ENCODE peak calls at places on chromosomes 7 and 10, in eight cellular contexts. One of them, this sample, is unnamed.

GRCh38 chr10:117137031-117137910 is 799 bp downstream of the VAX1 start:
- DNase-seq in tibial nerve: no peak
- DNase-seq in cardiac fibroblast: peak
- DNase-seq in AG04450: no peak
- DNase-seq in pons: no peak
- DNase-seq in nucleus accumbens: peak
- DNase-seq in smooth muscle cell of the brain vasculature: no peak
- DNase-seq in NCI-H774: no peak
- DNase-seq in this sample: no peak

GRCh38 chr10:71221586-71222202 is 9.3 kb downstream of the UNC5B start:
- DNase-seq in tibial nerve: no peak
- DNase-seq in cardiac fibroblast: no peak
- DNase-seq in AG04450: no peak
- DNase-seq in pons: no peak
- DNase-seq in nucleus accumbens: no peak
- DNase-seq in smooth muscle cell of the brain vasculature: no peak
- DNase-seq in NCI-H774: no peak
- DNase-seq in this sample: no peak

GRCh38 chr10:14438057-14438456 is 107.3 kb upstream of the FRMD4A start:
- DNase-seq in tibial nerve: no peak
- DNase-seq in cardiac fibroblast: no peak
- DNase-seq in AG04450: no peak
- DNase-seq in pons: no peak
- DNase-seq in nucleus accumbens: no peak
- DNase-seq in smooth muscle cell of the brain vasculature: no peak
- DNase-seq in NCI-H774: no peak
- DNase-seq in this sample: no peak

GRCh38 chr10:24930427-24930826 is 22.0 kb downstream of the PRTFDC1 start:
- DNase-seq in tibial nerve: no peak
- DNase-seq in cardiac fibroblast: peak
- DNase-seq in AG04450: no peak
- DNase-seq in pons: no peak
- DNase-seq in nucleus accumbens: no peak
- DNase-seq in smooth muscle cell of the brain vasculature: no peak
- DNase-seq in NCI-H774: no peak
- DNase-seq in this sample: no peak

GRCh38 chr7:28955723-28956607 is 2.2 kb downstream of the TRIL start:
- DNase-seq in tibial nerve: peak
- DNase-seq in cardiac fibroblast: peak
- DNase-seq in AG04450: no peak
- DNase-seq in pons: no peak
- DNase-seq in nucleus accumbens: peak
- DNase-seq in smooth muscle cell of the brain vasculature: no peak
- DNase-seq in NCI-H774: peak
- DNase-seq in this sample: no peak

GRCh38 chr7:132430863-132431822 is 145.1 kb downstream of the PLXNA4 start:
- DNase-seq in tibial nerve: no peak
- DNase-seq in cardiac fibroblast: peak
- DNase-seq in AG04450: peak
- DNase-seq in pons: no peak
- DNase-seq in nucleus accumbens: no peak
- DNase-seq in smooth muscle cell of the brain vasculature: peak
- DNase-seq in NCI-H774: no peak
- DNase-seq in this sample: peak

GRCh38 chr7:69893915-69894314 is 295.6 kb downstream of the AUTS2 start:
- DNase-seq in tibial nerve: no peak
- DNase-seq in cardiac fibroblast: peak
- DNase-seq in AG04450: no peak
- DNase-seq in pons: peak
- DNase-seq in nucleus accumbens: no peak
- DNase-seq in smooth muscle cell of the brain vasculature: no peak
- DNase-seq in NCI-H774: no peak
- DNase-seq in this sample: no peak

GRCh38 chr10:98432330-98432729 is 14.4 kb downstream of the HPS1 start:
- DNase-seq in tibial nerve: no peak
- DNase-seq in cardiac fibroblast: no peak
- DNase-seq in AG04450: no peak
- DNase-seq in pons: no peak
- DNase-seq in nucleus accumbens: no peak
- DNase-seq in smooth muscle cell of the brain vasculature: no peak
- DNase-seq in NCI-H774: no peak
- DNase-seq in this sample: no peak

GRCh38 chr7:18497082-18497481 is 1.5 kb downstream of the HDAC9 start:
- DNase-seq in tibial nerve: no peak
- DNase-seq in cardiac fibroblast: no peak
- DNase-seq in AG04450: no peak
- DNase-seq in pons: peak
- DNase-seq in nucleus accumbens: no peak
- DNase-seq in smooth muscle cell of the brain vasculature: no peak
- DNase-seq in NCI-H774: no peak
- DNase-seq in this sample: no peak

GRCh38 chr10:103467391-103467790 is 8.7 kb upstream of the CALHM1 start:
- DNase-seq in tibial nerve: no peak
- DNase-seq in cardiac fibroblast: no peak
- DNase-seq in AG04450: no peak
- DNase-seq in pons: no peak
- DNase-seq in nucleus accumbens: no peak
- DNase-seq in smooth muscle cell of the brain vasculature: no peak
- DNase-seq in NCI-H774: no peak
- DNase-seq in this sample: no peak

GRCh38 chr7:43328785-43329380 is 216.4 kb downstream of the HECW1 start:
- DNase-seq in tibial nerve: peak
- DNase-seq in cardiac fibroblast: no peak
- DNase-seq in AG04450: no peak
- DNase-seq in pons: no peak
- DNase-seq in nucleus accumbens: no peak
- DNase-seq in smooth muscle cell of the brain vasculature: no peak
- DNase-seq in NCI-H774: no peak
- DNase-seq in this sample: no peak

GRCh38 chr7:69619619-69620018 is 21.3 kb downstream of the AUTS2 start:
- DNase-seq in tibial nerve: no peak
- DNase-seq in cardiac fibroblast: no peak
- DNase-seq in AG04450: no peak
- DNase-seq in pons: no peak
- DNase-seq in nucleus accumbens: no peak
- DNase-seq in smooth muscle cell of the brain vasculature: no peak
- DNase-seq in NCI-H774: no peak
- DNase-seq in this sample: no peak

GRCh38 chr7:69510114-69510513 is 88.2 kb upstream of the AUTS2 start:
- DNase-seq in tibial nerve: no peak
- DNase-seq in cardiac fibroblast: no peak
- DNase-seq in AG04450: no peak
- DNase-seq in pons: no peak
- DNase-seq in nucleus accumbens: no peak
- DNase-seq in smooth muscle cell of the brain vasculature: no peak
- DNase-seq in NCI-H774: no peak
- DNase-seq in this sample: no peak

GRCh38 chr7:142612264-142612881 is 136.9 kb upstream of the PRSS1 start:
- DNase-seq in tibial nerve: no peak
- DNase-seq in cardiac fibroblast: peak
- DNase-seq in AG04450: no peak
- DNase-seq in pons: no peak
- DNase-seq in nucleus accumbens: no peak
- DNase-seq in smooth muscle cell of the brain vasculature: no peak
- DNase-seq in NCI-H774: no peak
- DNase-seq in this sample: peak

GRCh38 chr7:104795086-104795485 is 218.9 kb upstream of the KMT2E start:
- DNase-seq in tibial nerve: no peak
- DNase-seq in cardiac fibroblast: no peak
- DNase-seq in AG04450: no peak
- DNase-seq in pons: peak
- DNase-seq in nucleus accumbens: peak
- DNase-seq in smooth muscle cell of the brain vasculature: no peak
- DNase-seq in NCI-H774: no peak
- DNase-seq in this sample: no peak

GRCh38 chr7:18855796-18856195 is 261.6 kb downstream of the TWIST1 start:
- DNase-seq in tibial nerve: no peak
- DNase-seq in cardiac fibroblast: no peak
- DNase-seq in AG04450: no peak
- DNase-seq in pons: no peak
- DNase-seq in nucleus accumbens: no peak
- DNase-seq in smooth muscle cell of the brain vasculature: peak
- DNase-seq in NCI-H774: no peak
- DNase-seq in this sample: no peak

GRCh38 chr10:44647877-44648542 is 263.1 kb upstream of the CXCL12 start:
- DNase-seq in tibial nerve: peak
- DNase-seq in cardiac fibroblast: peak
- DNase-seq in AG04450: peak
- DNase-seq in pons: peak
- DNase-seq in nucleus accumbens: peak
- DNase-seq in smooth muscle cell of the brain vasculature: no peak
- DNase-seq in NCI-H774: no peak
- DNase-seq in this sample: peak

GRCh38 chr10:3523309-3524050 is 261.5 kb downstream of the KLF6 start:
- DNase-seq in tibial nerve: no peak
- DNase-seq in cardiac fibroblast: no peak
- DNase-seq in AG04450: no peak
- DNase-seq in pons: no peak
- DNase-seq in nucleus accumbens: no peak
- DNase-seq in smooth muscle cell of the brain vasculature: no peak
- DNase-seq in NCI-H774: no peak
- DNase-seq in this sample: no peak

GRCh38 chr10:124077216-124077615 is 16.2 kb downstream of the CHST15 start:
- DNase-seq in tibial nerve: no peak
- DNase-seq in cardiac fibroblast: no peak
- DNase-seq in AG04450: no peak
- DNase-seq in pons: no peak
- DNase-seq in nucleus accumbens: no peak
- DNase-seq in smooth muscle cell of the brain vasculature: no peak
- DNase-seq in NCI-H774: no peak
- DNase-seq in this sample: no peak

GRCh38 chr7:5045558-5046396 is at the start of gene RBAK:
- DNase-seq in tibial nerve: peak
- DNase-seq in cardiac fibroblast: peak
- DNase-seq in AG04450: peak
- DNase-seq in pons: peak
- DNase-seq in nucleus accumbens: peak
- DNase-seq in smooth muscle cell of the brain vasculature: peak
- DNase-seq in NCI-H774: peak
- DNase-seq in this sample: peak

This sample was measured in Kasumi-1.